ENCODE peak calls at places on chromosomes 16 and 17, in six cellular contexts. G, J, T, D, V and S are unnamed samples.

GRCh38 chr16:1645914-1646525 is 32.1 kb upstream of the JPT2 start:
- DNase-seq in J (no peak), D (no peak), V (no peak), T (no peak), G (no peak), S (no peak)

GRCh38 chr16:87602821-87603683 is 744 bp downstream of the JPH3 start:
- DNase-seq in D (no peak), T (no peak), J (no peak), G (no peak), V (peak), S (no peak)

GRCh38 chr16:56265746-56266145 is 74.5 kb downstream of the GNAO1 start:
- DNase-seq in D (no peak), J (peak), V (no peak), G (no peak), T (no peak), S (no peak)

GRCh38 chr17:44557653-44558285 is 485 bp downstream of the FZD2 start:
- DNase-seq in D (peak), V (peak), J (peak), T (no peak), G (no peak), S (peak)

GRCh38 chr17:4233668-4234258 is 30.0 kb downstream of the ANKFY1 start:
- DNase-seq in G (no peak), J (peak), T (peak), D (no peak), V (no peak), S (no peak)

GRCh38 chr17:19342611-19343255 is 19.8 kb downstream of the B9D1 start:
- DNase-seq in V (no peak), J (peak), G (no peak), D (no peak), T (no peak), S (peak)

GRCh38 chr16:4539716-4540284 is 1.2 kb upstream of the CDIP1 start:
- DNase-seq in V (no peak), G (no peak), D (no peak), T (no peak), J (no peak), S (no peak)

GRCh38 chr16:75092777-75093176 is 23.8 kb downstream of the LDHD start:
- DNase-seq in D (no peak), J (no peak), G (no peak), T (no peak), V (peak), S (no peak)

GRCh38 chr16:23048164-23048563 is 101.1 kb downstream of the USP31 start:
- DNase-seq in V (no peak), D (no peak), G (no peak), T (no peak), J (no peak), S (no peak)

GRCh38 chr17:59001158-59001814 is 105.4 kb downstream of the TRIM37 start:
- DNase-seq in G (no peak), D (no peak), T (peak), V (no peak), J (no peak), S (peak)

GRCh38 chr16:75750516-75750915 is 24.2 kb upstream of the CPHXL start:
- DNase-seq in J (no peak), V (no peak), T (no peak), D (no peak), G (no peak), S (peak)

GRCh38 chr17:44781553-44782348 is 23.0 kb downstream of the ADAM11 start:
- DNase-seq in D (peak), G (no peak), V (peak), T (peak), J (no peak), S (no peak)

GRCh38 chr17:35554668-35555067 is 6.0 kb downstream of the SLFN14 start:
- DNase-seq in D (no peak), T (no peak), G (no peak), J (no peak), V (no peak), S (no peak)

GRCh38 chr17:51805765-51806164 is 352.7 kb downstream of the CA10 start:
- DNase-seq in G (no peak), J (no peak), V (no peak), D (no peak), T (no peak), S (peak)

GRCh38 chr17:76567634-76568432 is 17.8 kb downstream of the ST6GALNAC2 start:
- DNase-seq in V (peak), T (no peak), G (no peak), J (no peak), D (no peak), S (peak)

GRCh38 chr16:19876501-19877059 is 8.1 kb downstream of the GPRC5B start:
- DNase-seq in T (peak), J (no peak), D (no peak), G (no peak), V (no peak), S (no peak)

GRCh38 chr17:32460054-32460453 is 15.7 kb downstream of the PSMD11 start:
- DNase-seq in V (no peak), G (no peak), T (no peak), J (no peak), D (no peak), S (no peak)

GRCh38 chr17:38906429-38907172 is 18.8 kb upstream of the LASP1NB start:
- DNase-seq in G (no peak), J (no peak), V (peak), D (peak), T (peak), S (no peak)

GRCh38 chr17:5500247-5500803 is 14.0 kb downstream of the MIS12 start:
- DNase-seq in G (no peak), J (no peak), T (no peak), V (no peak), D (no peak), S (no peak)

GRCh38 chr17:77963441-77963840 is 4.9 kb downstream of the TNRC6C start:
- DNase-seq in V (no peak), D (peak), J (peak), T (peak), G (no peak), S (peak)

GRCh38 chr17:32814837-32815236 is 62.1 kb downstream of the MYO1D start:
- DNase-seq in J (no peak), D (no peak), V (no peak), T (no peak), G (no peak), S (no peak)

DNA sequence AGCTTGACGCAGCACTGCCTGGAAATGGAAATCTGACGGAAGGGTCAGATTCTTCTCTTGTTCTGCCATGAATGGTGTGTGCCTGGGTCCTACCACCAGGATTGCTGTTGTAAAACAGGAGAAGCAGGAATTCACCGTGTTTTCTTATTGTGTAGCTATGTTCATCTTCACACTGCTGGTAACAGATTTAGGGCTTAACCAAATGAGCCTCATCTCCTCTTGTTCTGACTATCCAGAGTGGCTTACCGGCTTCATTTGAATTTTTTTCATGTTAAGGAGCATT is 97.3 kb upstream of the CHMP6 start:
- DNase-seq in J (no peak), D (no peak), V (no peak), G (no peak), T (no peak), S (no peak)
- TF ChIP-seq CTCF in J (no peak), D (no peak), V (no peak), G (no peak), T (no peak), S (no peak)

DNA sequence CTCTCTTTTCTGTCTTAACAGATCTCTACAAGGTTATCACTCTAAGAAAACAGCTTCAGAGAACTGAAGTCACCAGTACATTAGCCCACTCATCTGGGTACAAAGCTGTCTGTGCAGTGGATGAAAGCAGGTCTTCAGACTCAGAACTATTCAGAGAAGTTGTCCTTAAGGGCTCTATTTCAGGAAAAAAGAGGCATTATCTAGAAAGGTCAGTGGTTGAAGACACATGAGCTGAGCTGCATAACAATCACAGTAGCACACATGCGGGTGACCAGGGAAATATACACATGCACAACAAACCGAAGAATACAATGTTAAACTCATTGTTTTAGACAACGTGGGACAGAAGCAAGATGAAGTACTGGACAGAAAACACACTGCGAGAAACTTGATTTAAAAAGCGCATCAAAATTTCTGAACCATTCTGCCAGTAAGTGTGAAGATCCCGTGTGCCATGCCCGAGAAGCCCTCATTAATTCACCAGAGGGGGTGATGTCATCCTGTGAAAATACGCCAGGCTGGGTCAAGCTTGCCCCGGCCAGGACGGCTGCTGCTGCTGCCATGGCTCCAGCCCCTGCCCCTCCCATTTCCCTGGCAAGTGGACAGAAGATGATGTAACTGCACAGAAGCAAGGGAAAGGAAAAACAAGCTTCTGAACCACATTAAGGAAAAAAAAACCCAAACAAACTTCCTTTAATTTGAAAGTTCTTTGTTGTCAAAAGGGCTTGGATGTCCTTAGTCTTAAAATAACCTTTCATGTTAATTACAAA is 10.1 kb downstream of the DYNC1LI2 start:
- DNase-seq in G (peak), J (peak), V (peak), T (peak), D (peak), S (peak)
- H3K27ac ChIP-seq in G (peak), J (peak), V (peak), T (peak), D (peak), S (peak)

GRCh38 chr17:20908373-20909273 is 134.2 kb downstream of the USP22 start:
- DNase-seq in G (peak), D (peak), J (peak), T (peak), V (peak), S (peak)
- H3K4me3 ChIP-seq in G (peak), D (peak), J (peak), T (peak), V (peak), S (no peak)

GRCh38 chr16:10980811-10981210 is 36.4 kb downstream of the CLEC16A start:
- DNase-seq in V (no peak), T (no peak), G (no peak), D (no peak), J (no peak), S (no peak)

GRCh38 chr16:10982430-10983174 is 38.2 kb downstream of the CLEC16A start:
- DNase-seq in G (no peak), T (peak), V (no peak), J (no peak), D (no peak), S (no peak)

GRCh38 chr16:10981697-10982216 is 37.4 kb downstream of the CLEC16A start:
- DNase-seq in V (no peak), T (no peak), G (no peak), D (no peak), J (no peak), S (no peak)

GRCh38 chr16:10984509-10984908 is 40.1 kb downstream of the CLEC16A start:
- DNase-seq in G (no peak), V (no peak), J (no peak), T (no peak), D (no peak), S (no peak)

DNA sequence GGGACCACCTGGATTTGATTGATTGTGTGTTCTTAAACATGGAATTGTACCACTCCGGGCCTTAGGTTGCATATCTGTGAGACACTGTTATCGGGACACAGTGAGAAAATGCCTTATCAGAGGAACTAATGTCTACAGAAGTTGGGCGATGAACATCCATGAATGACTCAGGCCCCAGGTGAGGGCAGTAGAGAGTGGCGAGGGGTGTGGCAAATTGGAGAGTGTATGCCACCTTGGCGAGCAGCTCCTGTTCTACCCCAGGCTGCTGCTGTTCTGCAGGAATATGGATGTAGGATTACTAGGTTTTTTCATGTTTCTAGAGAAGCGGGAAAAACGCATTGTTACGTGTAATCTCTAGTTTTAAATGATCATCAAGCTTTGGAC is 38.8 kb downstream of the CLEC16A start:
- DNase-seq in D (no peak), J (no peak), G (no peak), V (no peak), T (no peak), S (no peak)
- TF ChIP-seq CTCF in D (peak), J (no peak), G (no peak), V (no peak), T (no peak), S (no peak)

GRCh38 chr16:85602831-85603755 is 10.0 kb upstream of the GSE1 start:
- DNase-seq in G (no peak), J (no peak), T (no peak), V (no peak), D (no peak), S (peak)
- H3K27ac ChIP-seq in G (no peak), J (no peak), T (peak), V (no peak), D (no peak), S (peak)

DNA sequence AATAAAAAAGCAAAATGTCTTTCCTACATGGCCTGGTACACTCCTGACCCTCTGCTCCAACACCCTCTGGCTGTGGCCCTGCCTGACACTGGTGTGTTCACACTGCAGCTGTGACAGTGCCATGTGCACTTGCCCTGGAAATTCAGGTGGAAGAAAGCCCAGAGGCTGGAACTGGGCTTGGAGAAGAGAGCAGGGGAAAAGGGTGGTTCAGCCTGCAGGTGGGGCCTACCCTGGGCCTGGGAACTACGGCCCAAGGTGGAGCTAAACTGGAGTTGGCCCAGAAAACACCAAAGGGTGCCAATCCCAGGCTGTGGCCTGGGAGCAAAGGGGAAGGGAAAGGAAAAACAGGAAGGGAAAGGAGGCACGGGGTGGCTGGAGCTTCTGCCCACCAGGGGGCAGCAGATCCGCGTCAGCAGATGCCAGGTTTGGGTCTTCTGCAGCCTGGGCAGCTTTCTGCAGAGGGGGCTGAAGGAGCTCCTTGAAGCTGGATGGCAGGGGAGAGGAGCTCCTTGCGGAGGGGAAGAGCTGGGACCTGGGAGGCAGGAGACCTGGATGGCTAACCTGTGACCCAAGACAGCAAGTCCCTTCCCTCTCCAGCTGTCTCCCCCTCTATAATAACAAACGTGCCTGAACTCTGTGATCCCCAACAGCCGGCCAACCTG is 15.4 kb upstream of the CTCF start:
- DNase-seq in J (peak), V (peak), G (no peak), T (peak), D (peak), S (peak)
- H3K4me3 ChIP-seq in J (no peak), V (no peak), G (no peak), T (no peak), D (no peak), S (no peak)

GRCh38 chr16:65355706-65356105 is 233.8 kb upstream of the CDH11 start:
- DNase-seq in G (no peak), D (no peak), T (no peak), V (no peak), J (no peak), S (no peak)

GRCh38 chr16:65353183-65353582 is 231.3 kb upstream of the CDH11 start:
- DNase-seq in J (no peak), T (no peak), D (no peak), G (no peak), V (no peak), S (no peak)
- TF ChIP-seq CTCF in J (no peak), T (no peak), D (no peak), G (no peak), V (no peak), S (no peak)

DNA sequence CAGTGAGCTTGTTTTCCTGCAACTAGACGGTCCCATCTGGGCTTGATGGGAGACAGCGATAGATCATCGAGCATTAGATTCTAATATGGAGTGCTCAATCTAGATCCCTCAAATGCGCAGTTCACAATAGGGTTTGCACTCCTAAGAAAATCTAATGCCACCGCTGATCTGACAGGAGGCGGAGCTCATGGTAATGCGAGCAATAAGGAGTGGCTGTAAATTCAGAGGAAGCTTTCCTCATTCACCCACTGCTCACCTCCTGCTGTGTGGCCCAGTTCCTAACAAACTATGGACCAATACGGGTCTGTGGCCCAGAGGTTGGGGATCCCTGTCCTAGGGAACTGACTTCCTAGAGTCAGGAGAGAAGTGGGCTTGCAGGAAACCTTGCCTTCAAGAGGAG is 25.3 kb upstream of the AMZ2 start:
- DNase-seq in J (no peak), T (no peak), V (no peak), G (no peak), D (no peak), S (no peak)
- H3K27ac ChIP-seq in J (no peak), T (no peak), V (no peak), G (no peak), D (no peak), S (no peak)